ENCODE peak calls at places on chromosomes 11 and 22, in ten cellular contexts. One of them, this sample, is unnamed.

GRCh38 chr11:67440229-67441081 is 2.8 kb downstream of the CORO1B start:
- DNase-seq in HuH-7: no peak
- DNase-seq in tibial nerve: no peak
- DNase-seq in stimulated activated CD4-positive, alpha-beta T cell treated with anti-CD3 and anti-CD28 coated beads, TNF-alpha, amount 100 ng/mL, for 48 hours: no peak
- DNase-seq in head of caudate nucleus: no peak
- DNase-seq in osteocyte: no peak
- DNase-seq in NCI-H187: no peak
- DNase-seq in GM19239: no peak
- DNase-seq in BE2C: no peak
- DNase-seq in right cardiac atrium: peak
- DNase-seq in this sample: no peak

GRCh38 chr22:35324762-35325161 is 25.1 kb downstream of the TOM1 start:
- DNase-seq in NCI-H187: no peak
- DNase-seq in stimulated activated CD4-positive, alpha-beta T cell treated with anti-CD3 and anti-CD28 coated beads, TNF-alpha, amount 100 ng/mL, for 48 hours: no peak
- DNase-seq in head of caudate nucleus: no peak
- DNase-seq in BE2C: no peak
- DNase-seq in GM19239: no peak
- DNase-seq in HuH-7: no peak
- DNase-seq in osteocyte: no peak
- DNase-seq in tibial nerve: no peak
- DNase-seq in right cardiac atrium: no peak
- DNase-seq in this sample: no peak

GRCh38 chr22:46102159-46102558 is 48.2 kb upstream of the PPARA start:
- DNase-seq in stimulated activated CD4-positive, alpha-beta T cell treated with anti-CD3 and anti-CD28 coated beads, TNF-alpha, amount 100 ng/mL, for 48 hours: no peak
- DNase-seq in osteocyte: no peak
- DNase-seq in head of caudate nucleus: no peak
- DNase-seq in NCI-H187: no peak
- DNase-seq in BE2C: no peak
- DNase-seq in HuH-7: no peak
- DNase-seq in GM19239: no peak
- DNase-seq in tibial nerve: no peak
- DNase-seq in right cardiac atrium: peak
- DNase-seq in this sample: no peak

GRCh38 chr22:35582218-35582860 is 34.8 kb downstream of the MB start:
- DNase-seq in stimulated activated CD4-positive, alpha-beta T cell treated with anti-CD3 and anti-CD28 coated beads, TNF-alpha, amount 100 ng/mL, for 48 hours: no peak
- DNase-seq in BE2C: no peak
- DNase-seq in right cardiac atrium: no peak
- DNase-seq in HuH-7: no peak
- DNase-seq in head of caudate nucleus: no peak
- DNase-seq in tibial nerve: no peak
- DNase-seq in GM19239: no peak
- DNase-seq in NCI-H187: no peak
- DNase-seq in osteocyte: no peak
- DNase-seq in this sample: no peak

GRCh38 chr11:7592706-7593105 is 78.9 kb downstream of the PPFIBP2 start:
- DNase-seq in NCI-H187: no peak
- DNase-seq in right cardiac atrium: no peak
- DNase-seq in head of caudate nucleus: no peak
- DNase-seq in osteocyte: no peak
- DNase-seq in GM19239: no peak
- DNase-seq in stimulated activated CD4-positive, alpha-beta T cell treated with anti-CD3 and anti-CD28 coated beads, TNF-alpha, amount 100 ng/mL, for 48 hours: no peak
- DNase-seq in HuH-7: no peak
- DNase-seq in BE2C: no peak
- DNase-seq in tibial nerve: no peak
- DNase-seq in this sample: no peak

GRCh38 chr22:29148036-29148435 is 57.7 kb upstream of the EMID1 start:
- DNase-seq in tibial nerve: no peak
- DNase-seq in head of caudate nucleus: no peak
- DNase-seq in GM19239: no peak
- DNase-seq in osteocyte: no peak
- DNase-seq in NCI-H187: no peak
- DNase-seq in BE2C: no peak
- DNase-seq in HuH-7: no peak
- DNase-seq in right cardiac atrium: no peak
- DNase-seq in stimulated activated CD4-positive, alpha-beta T cell treated with anti-CD3 and anti-CD28 coated beads, TNF-alpha, amount 100 ng/mL, for 48 hours: no peak
- DNase-seq in this sample: no peak

GRCh38 chr22:29147241-29147919 is 58.3 kb upstream of the EMID1 start:
- DNase-seq in osteocyte: no peak
- DNase-seq in head of caudate nucleus: peak
- DNase-seq in tibial nerve: no peak
- DNase-seq in BE2C: no peak
- DNase-seq in stimulated activated CD4-positive, alpha-beta T cell treated with anti-CD3 and anti-CD28 coated beads, TNF-alpha, amount 100 ng/mL, for 48 hours: no peak
- DNase-seq in HuH-7: no peak
- DNase-seq in right cardiac atrium: no peak
- DNase-seq in NCI-H187: no peak
- DNase-seq in GM19239: no peak
- DNase-seq in this sample: no peak

GRCh38 chr11:116930177-116930576 is 92.8 kb upstream of the APOA1 start:
- DNase-seq in stimulated activated CD4-positive, alpha-beta T cell treated with anti-CD3 and anti-CD28 coated beads, TNF-alpha, amount 100 ng/mL, for 48 hours: no peak
- DNase-seq in NCI-H187: no peak
- DNase-seq in GM19239: no peak
- DNase-seq in head of caudate nucleus: no peak
- DNase-seq in right cardiac atrium: no peak
- DNase-seq in osteocyte: no peak
- DNase-seq in HuH-7: no peak
- DNase-seq in BE2C: no peak
- DNase-seq in tibial nerve: no peak
- DNase-seq in this sample: no peak

GRCh38 chr11:32172771-32173170 is 81.9 kb downstream of the RCN1 start:
- DNase-seq in osteocyte: no peak
- DNase-seq in NCI-H187: no peak
- DNase-seq in stimulated activated CD4-positive, alpha-beta T cell treated with anti-CD3 and anti-CD28 coated beads, TNF-alpha, amount 100 ng/mL, for 48 hours: no peak
- DNase-seq in tibial nerve: no peak
- DNase-seq in head of caudate nucleus: no peak
- DNase-seq in HuH-7: no peak
- DNase-seq in right cardiac atrium: no peak
- DNase-seq in BE2C: no peak
- DNase-seq in GM19239: no peak
- DNase-seq in this sample: no peak

GRCh38 chr11:68831124-68831523 is 10.6 kb downstream of the CPT1A start:
- DNase-seq in GM19239: no peak
- DNase-seq in BE2C: no peak
- DNase-seq in head of caudate nucleus: no peak
- DNase-seq in NCI-H187: no peak
- DNase-seq in osteocyte: no peak
- DNase-seq in tibial nerve: no peak
- DNase-seq in stimulated activated CD4-positive, alpha-beta T cell treated with anti-CD3 and anti-CD28 coated beads, TNF-alpha, amount 100 ng/mL, for 48 hours: no peak
- DNase-seq in HuH-7: no peak
- DNase-seq in right cardiac atrium: no peak
- DNase-seq in this sample: no peak

GRCh38 chr11:47056261-47056915 is 119.8 kb downstream of the CSTPP1 start:
- DNase-seq in tibial nerve: no peak
- DNase-seq in stimulated activated CD4-positive, alpha-beta T cell treated with anti-CD3 and anti-CD28 coated beads, TNF-alpha, amount 100 ng/mL, for 48 hours: no peak
- DNase-seq in right cardiac atrium: no peak
- DNase-seq in osteocyte: no peak
- DNase-seq in GM19239: no peak
- DNase-seq in BE2C: no peak
- DNase-seq in NCI-H187: no peak
- DNase-seq in HuH-7: no peak
- DNase-seq in head of caudate nucleus: no peak
- DNase-seq in this sample: no peak

GRCh38 chr11:65502852-65503603 is 4.2 kb downstream of the MALAT1 start:
- DNase-seq in BE2C: no peak
- DNase-seq in NCI-H187: no peak
- DNase-seq in osteocyte: no peak
- DNase-seq in tibial nerve: no peak
- DNase-seq in GM19239: no peak
- DNase-seq in stimulated activated CD4-positive, alpha-beta T cell treated with anti-CD3 and anti-CD28 coated beads, TNF-alpha, amount 100 ng/mL, for 48 hours: no peak
- DNase-seq in right cardiac atrium: no peak
- DNase-seq in head of caudate nucleus: no peak
- DNase-seq in HuH-7: no peak
- DNase-seq in this sample: no peak

GRCh38 chr22:48485144-48486135 is 1342.2 kb downstream of the BRD1 start:
- DNase-seq in BE2C: no peak
- DNase-seq in tibial nerve: no peak
- DNase-seq in GM19239: no peak
- DNase-seq in NCI-H187: no peak
- DNase-seq in right cardiac atrium: no peak
- DNase-seq in head of caudate nucleus: no peak
- DNase-seq in osteocyte: no peak
- DNase-seq in HuH-7: no peak
- DNase-seq in stimulated activated CD4-positive, alpha-beta T cell treated with anti-CD3 and anti-CD28 coated beads, TNF-alpha, amount 100 ng/mL, for 48 hours: no peak
- DNase-seq in this sample: no peak

GRCh38 chr22:30425616-30426394 is at the start of gene MTFP1:
- DNase-seq in right cardiac atrium: peak
- DNase-seq in HuH-7: peak
- DNase-seq in osteocyte: peak
- DNase-seq in stimulated activated CD4-positive, alpha-beta T cell treated with anti-CD3 and anti-CD28 coated beads, TNF-alpha, amount 100 ng/mL, for 48 hours: no peak
- DNase-seq in head of caudate nucleus: peak
- DNase-seq in NCI-H187: peak
- DNase-seq in tibial nerve: no peak
- DNase-seq in BE2C: peak
- DNase-seq in GM19239: no peak
- DNase-seq in this sample: peak

GRCh38 chr11:118659314-118659939 is 20.0 kb downstream of the TREH start:
- DNase-seq in head of caudate nucleus: peak
- DNase-seq in NCI-H187: peak
- DNase-seq in HuH-7: peak
- DNase-seq in tibial nerve: peak
- DNase-seq in stimulated activated CD4-positive, alpha-beta T cell treated with anti-CD3 and anti-CD28 coated beads, TNF-alpha, amount 100 ng/mL, for 48 hours: peak
- DNase-seq in BE2C: peak
- DNase-seq in right cardiac atrium: peak
- DNase-seq in osteocyte: peak
- DNase-seq in GM19239: peak
- DNase-seq in this sample: peak

GRCh38 chr11:110000045-110000502 is 93.1 kb upstream of the ZC3H12C start:
- DNase-seq in HuH-7: no peak
- DNase-seq in osteocyte: no peak
- DNase-seq in head of caudate nucleus: no peak
- DNase-seq in stimulated activated CD4-positive, alpha-beta T cell treated with anti-CD3 and anti-CD28 coated beads, TNF-alpha, amount 100 ng/mL, for 48 hours: no peak
- DNase-seq in GM19239: peak
- DNase-seq in NCI-H187: no peak
- DNase-seq in right cardiac atrium: no peak
- DNase-seq in tibial nerve: no peak
- DNase-seq in BE2C: no peak
- DNase-seq in this sample: no peak

GRCh38 chr11:67615455-67616430 is 9.0 kb downstream of the NDUFV1 start:
- DNase-seq in head of caudate nucleus: peak
- DNase-seq in BE2C: peak
- DNase-seq in tibial nerve: no peak
- DNase-seq in osteocyte: no peak
- DNase-seq in stimulated activated CD4-positive, alpha-beta T cell treated with anti-CD3 and anti-CD28 coated beads, TNF-alpha, amount 100 ng/mL, for 48 hours: peak
- DNase-seq in right cardiac atrium: peak
- DNase-seq in NCI-H187: no peak
- DNase-seq in GM19239: peak
- DNase-seq in HuH-7: peak
- DNase-seq in this sample: peak

GRCh38 chr11:62847767-62848314 is 8.5 kb upstream of the WDR74 start:
- DNase-seq in right cardiac atrium: no peak
- DNase-seq in BE2C: no peak
- DNase-seq in tibial nerve: no peak
- DNase-seq in stimulated activated CD4-positive, alpha-beta T cell treated with anti-CD3 and anti-CD28 coated beads, TNF-alpha, amount 100 ng/mL, for 48 hours: no peak
- DNase-seq in NCI-H187: no peak
- DNase-seq in head of caudate nucleus: no peak
- DNase-seq in osteocyte: no peak
- DNase-seq in GM19239: no peak
- DNase-seq in HuH-7: no peak
- DNase-seq in this sample: no peak